ENCODE peak calls at places on chromosomes 13 and 19, in eight cellular contexts. G is PC-9, H is fibroblast of lung, Z is pancreas, I is cardiac muscle cell, S is AG04450, U is astrocyte of the cerebellum, A is ascending aorta. T is an unnamed sample.

GRCh38 chr19:46378268-46378667 is 31.4 kb downstream of the PPP5C start:
- DNase-seq in Z (no peak), S (no peak), I (peak; percentile 64), A (no peak), U (peak; percentile 41), H (peak; percentile 80), G (no peak), T (no peak)

GRCh38 chr13:39217471-39217870 is 179.2 kb downstream of the NHLRC3 start:
- DNase-seq in H (no peak), S (no peak), U (no peak), G (no peak), Z (no peak), I (no peak), A (no peak), T (no peak)

GRCh38 chr13:98942997-98943396 is 34.9 kb downstream of the DOCK9 start:
- DNase-seq in A (no peak), G (no peak), I (no peak), H (peak; percentile 30), S (no peak), Z (no peak), U (no peak), T (no peak)

GRCh38 chr13:38228322-38228721 is 121.3 kb upstream of the UFM1 start:
- DNase-seq in Z (no peak), I (no peak), A (no peak), G (no peak), S (no peak), H (no peak), U (no peak), T (no peak)

GRCh38 chr19:40191836-40192646 is 815 bp downstream of the MAP3K10 start:
- DNase-seq in H (peak; percentile 21), Z (no peak), S (no peak), U (no peak), I (peak; percentile 36), G (no peak), A (no peak), T (peak; percentile 70)

GRCh38 chr19:5075603-5076002 is 106.7 kb downstream of the KDM4B start:
- DNase-seq in I (no peak), A (no peak), H (no peak), U (no peak), Z (no peak), G (no peak), S (no peak), T (no peak)

GRCh38 chr13:29901714-29902631 is 51.6 kb upstream of the UBL3 start:
- DNase-seq in G (peak; percentile 84), S (peak; percentile 92), Z (peak; percentile 33), U (peak; percentile 96), I (peak; percentile 98), A (no peak), H (peak; percentile 96), T (no peak)

GRCh38 chr19:15048885-15049541 is at the start of gene CASP14:
- DNase-seq in Z (no peak), H (no peak), G (peak; percentile 92), A (no peak), U (no peak), S (no peak), I (no peak), T (no peak)

GRCh38 chr13:33402975-33403374 is 117.4 kb upstream of the STARD13 start:
- DNase-seq in H (no peak), S (no peak), A (no peak), U (no peak), I (no peak), Z (no peak), G (no peak), T (no peak)

GRCh38 chr13:28533049-28533436 is 38.1 kb upstream of the FLT1 start:
- DNase-seq in Z (no peak), G (no peak), A (no peak), H (no peak), I (peak; percentile 16), U (no peak), S (no peak), T (no peak)

GRCh38 chr13:28641600-28641926 is 17.4 kb upstream of the POMP start:
- DNase-seq in I (peak; percentile 30), Z (no peak), H (no peak), S (no peak), G (no peak), A (no peak), U (no peak), T (no peak)

GRCh38 chr19:52527954-52528326 is 472 bp downstream of the ZNF808 start:
- DNase-seq in U (no peak), A (no peak), Z (peak; percentile 17), I (peak; percentile 5), H (peak; percentile 2), G (no peak), S (no peak), T (peak; percentile 66)

GRCh38 chr19:31114585-31114984 is 234.7 kb downstream of the TSHZ3 start:
- DNase-seq in H (no peak), A (no peak), I (no peak), U (no peak), Z (no peak), G (no peak), S (no peak), T (no peak)

GRCh38 chr19:39590265-39590664 is 12.1 kb upstream of the LGALS13 start:
- DNase-seq in H (no peak), A (no peak), U (no peak), I (peak; percentile 14), Z (no peak), S (no peak), G (no peak), T (no peak)

GRCh38 chr13:67221630-67222226 is 8.4 kb downstream of the PCDH9 start:
- DNase-seq in S (no peak), H (no peak), I (peak; percentile 1), A (no peak), U (no peak), Z (no peak), G (no peak), T (no peak)

GRCh38 chr19:49339364-49340068 is 4.3 kb downstream of the CD37 start:
- DNase-seq in A (peak; percentile 68), Z (peak; percentile 92), H (peak; percentile 87), U (no peak), I (peak; percentile 96), G (no peak), S (peak; percentile 32), T (peak; percentile 92)

GRCh38 chr19:43695985-43696729 is 19.7 kb upstream of the IRGC start:
- DNase-seq in U (no peak), H (no peak), I (no peak), Z (no peak), S (no peak), A (no peak), G (no peak), T (no peak)

GRCh38 chr13:82758056-82758455 is 1124.2 kb downstream of the SLITRK1 start:
- DNase-seq in Z (no peak), G (no peak), A (no peak), I (peak; percentile 37), S (no peak), H (no peak), U (no peak), T (no peak)

GRCh38 chr13:39326471-39326870 is 276.5 kb downstream of the LHFPL6 start:
- DNase-seq in U (no peak), S (no peak), G (no peak), A (no peak), I (peak; percentile 20), Z (no peak), H (peak; percentile 66), T (no peak)

GRCh38 chr13:78674638-78675037 is 15.7 kb upstream of the OBI1 start:
- DNase-seq in S (no peak), I (no peak), G (no peak), A (no peak), U (no peak), H (no peak), Z (no peak), T (no peak)

GRCh38 chr19:49409441-49410029 is 13.7 kb downstream of the PTH2 start:
- DNase-seq in S (no peak), G (no peak), A (no peak), I (no peak), Z (no peak), U (no peak), H (no peak), T (no peak)

DNA sequence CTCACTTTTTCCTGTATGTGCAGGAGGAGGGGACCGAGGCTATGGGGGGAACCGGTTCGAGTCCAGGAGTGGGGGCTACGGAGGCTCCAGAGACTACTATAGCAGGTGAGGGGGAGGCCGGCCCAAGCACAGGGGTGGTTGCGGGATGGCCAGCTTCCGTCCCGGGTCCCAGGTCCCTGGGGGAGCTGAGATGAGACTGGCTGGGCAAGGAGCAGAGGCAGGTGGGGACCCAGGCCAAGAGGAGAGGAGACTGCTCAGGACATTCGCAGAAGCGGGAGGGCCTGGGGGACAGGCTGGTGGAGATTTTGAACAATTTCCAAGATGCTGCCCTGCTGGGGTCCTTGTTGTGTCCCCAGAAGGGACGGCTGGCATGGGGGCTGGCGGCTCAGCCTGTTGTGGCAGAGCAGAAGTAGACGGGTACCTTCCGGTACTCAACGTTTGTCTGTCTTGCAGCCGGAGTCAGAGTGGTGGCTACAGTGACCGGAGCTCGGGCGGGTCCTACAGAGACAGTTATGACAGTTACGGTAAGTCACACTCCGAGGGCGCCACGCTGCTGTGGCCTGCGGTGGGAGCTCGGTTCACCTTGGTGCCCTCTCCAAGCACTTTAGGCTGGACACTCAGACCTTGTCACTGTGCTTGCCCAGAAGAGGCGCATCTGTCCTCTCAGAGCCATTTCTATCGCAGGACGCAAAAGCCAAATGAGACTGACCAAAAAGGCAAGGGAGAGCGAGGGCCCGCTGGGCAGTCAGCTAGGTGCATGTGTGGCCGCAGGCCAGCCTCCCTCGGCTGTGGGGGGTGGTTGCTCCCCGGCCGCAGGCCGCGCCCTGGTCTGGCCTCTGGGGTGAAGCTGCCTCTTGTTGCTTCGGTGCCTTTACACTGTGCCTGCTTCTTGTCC is 2.6 kb downstream of the CIRBP start:
- DNase-seq in U (no peak), I (no peak), Z (peak; percentile 40), A (no peak), G (no peak), H (no peak), S (no peak), T (no peak)
- H3K4me3 ChIP-seq in U (peak overlapping the region; percentile 63), I (no peak overlapping the region), Z (peak overlapping the region; percentile 70), A (peak overlapping the region; percentile 71), G (no peak overlapping the region), H (peak overlapping the region; percentile 69), S (peak overlapping the region; percentile 5), T (peak overlapping the region; percentile 69)

GRCh38 chr13:31234729-31235128 is 35.0 kb downstream of the B3GLCT start:
- DNase-seq in S (no peak), G (no peak), I (peak; percentile 18), U (no peak), H (no peak), Z (no peak), A (no peak), T (no peak)
- TF ChIP-seq CTCF in S (peak; percentile 44), G (peak; percentile 44), I (peak; percentile 41), U (peak; percentile 53), H (peak; percentile 35), Z (no peak), A (no peak), T (no peak)

DNA sequence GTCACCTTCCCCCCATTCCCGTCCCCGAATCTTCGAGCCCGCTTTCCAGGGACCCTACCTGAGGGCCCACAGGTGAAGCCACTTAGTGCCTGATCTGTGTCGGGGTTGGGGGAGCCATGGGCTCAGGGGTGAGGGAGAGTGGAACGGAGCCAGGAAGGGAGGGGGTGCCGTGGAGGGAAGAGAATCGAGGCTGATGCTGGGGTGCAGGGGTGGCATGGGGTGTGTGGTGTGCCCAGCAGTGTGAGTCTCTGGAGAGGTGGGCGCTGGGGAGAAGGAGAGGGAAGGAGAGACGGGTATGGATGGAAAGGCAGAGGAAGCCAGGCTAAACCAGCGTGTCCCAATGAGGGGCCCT is 1.1 kb upstream of the HPN start:
- DNase-seq in Z (peak; percentile 55), U (no peak), G (no peak), I (no peak), H (no peak), A (no peak), S (no peak), T (no peak)
- H3K4me3 ChIP-seq in Z (no peak overlapping the region), U (no peak overlapping the region), G (no peak overlapping the region), I (no peak overlapping the region), H (no peak overlapping the region), A (peak overlapping the region; percentile 40), S (no peak overlapping the region), T (peak overlapping the region; percentile 39)

GRCh38 chr13:24734951-24735350 is 29.0 kb upstream of the RNF17 start:
- DNase-seq in S (no peak), U (no peak), G (no peak), H (no peak), Z (no peak), A (no peak), I (no peak), T (no peak)
- TF ChIP-seq CTCF in S (no peak), U (no peak), G (no peak), H (no peak), Z (no peak), A (no peak), I (no peak), T (no peak)